ENCODE peak calls at places on chromosome X, in four cellular contexts. One of them, this sample, is unnamed.
A peak's percentile ranks its signal among the peaks of the same experiment; 100 is the strongest.

GRCh38 chrX:104565791-104566687 is at the start of gene IL1RAPL2:
- DNase-seq in lower lobe of right lung: peak; percentile 55
- DNase-seq in body of pancreas: peak; percentile 60
- DNase-seq in fibroblast of the conjunctiva: no peak
- DNase-seq in this sample: peak; percentile 38

GRCh38 chrX:41192880-41193279 is 107.6 kb downstream of the USP9X start:
- DNase-seq in lower lobe of right lung: no peak
- DNase-seq in body of pancreas: no peak
- DNase-seq in fibroblast of the conjunctiva: no peak
- DNase-seq in this sample: no peak

GRCh38 chrX:150934453-150934852 is 36.0 kb upstream of the CD99L2 start:
- DNase-seq in lower lobe of right lung: no peak
- DNase-seq in body of pancreas: no peak
- DNase-seq in fibroblast of the conjunctiva: peak; percentile 18
- DNase-seq in this sample: no peak

GRCh38 chrX:47169726-47170515 is 23.7 kb upstream of the UBA1 start:
- DNase-seq in lower lobe of right lung: no peak
- DNase-seq in body of pancreas: no peak
- DNase-seq in fibroblast of the conjunctiva: no peak
- DNase-seq in this sample: no peak

GRCh38 chrX:56751071-56751470 is 22.0 kb downstream of the NBDY start:
- DNase-seq in lower lobe of right lung: no peak
- DNase-seq in body of pancreas: no peak
- DNase-seq in fibroblast of the conjunctiva: no peak
- DNase-seq in this sample: no peak

GRCh38 chrX:150648296-150648940 is 44.8 kb upstream of the MTMR1 start:
- DNase-seq in lower lobe of right lung: no peak
- DNase-seq in body of pancreas: no peak
- DNase-seq in fibroblast of the conjunctiva: no peak
- DNase-seq in this sample: no peak

GRCh38 chrX:97367149-97367548 is 483.4 kb downstream of the RPA4 start:
- DNase-seq in lower lobe of right lung: no peak
- DNase-seq in body of pancreas: no peak
- DNase-seq in fibroblast of the conjunctiva: peak; percentile 14
- DNase-seq in this sample: no peak

GRCh38 chrX:115584715-115585114 is 23.7 kb downstream of the PLS3 start:
- DNase-seq in lower lobe of right lung: no peak
- DNase-seq in body of pancreas: no peak
- DNase-seq in fibroblast of the conjunctiva: no peak
- DNase-seq in this sample: no peak

GRCh38 chrX:153874091-153874365 is 11.9 kb downstream of the L1CAM start:
- DNase-seq in lower lobe of right lung: no peak
- DNase-seq in body of pancreas: no peak
- DNase-seq in fibroblast of the conjunctiva: no peak
- DNase-seq in this sample: no peak

GRCh38 chrX:24498181-24498580 is 33.1 kb downstream of the PDK3 start:
- DNase-seq in lower lobe of right lung: no peak
- DNase-seq in body of pancreas: peak; percentile 22
- DNase-seq in fibroblast of the conjunctiva: no peak
- DNase-seq in this sample: no peak

GRCh38 chrX:16687514-16687913 is 25.0 kb downstream of the CTPS2 start:
- DNase-seq in lower lobe of right lung: no peak
- DNase-seq in body of pancreas: no peak
- DNase-seq in fibroblast of the conjunctiva: no peak
- DNase-seq in this sample: no peak

GRCh38 chrX:114210879-114211278 is 373.0 kb upstream of the HTR2C start:
- DNase-seq in lower lobe of right lung: no peak
- DNase-seq in body of pancreas: no peak
- DNase-seq in fibroblast of the conjunctiva: no peak
- DNase-seq in this sample: no peak

GRCh38 chrX:40526412-40526811 is 54.4 kb upstream of the ATP6AP2 start:
- DNase-seq in lower lobe of right lung: no peak
- DNase-seq in body of pancreas: no peak
- DNase-seq in fibroblast of the conjunctiva: no peak
- DNase-seq in this sample: no peak

GRCh38 chrX:103356023-103356798 is at the start of gene TCEAL9:
- DNase-seq in lower lobe of right lung: peak; percentile 57
- DNase-seq in body of pancreas: peak; percentile 51
- DNase-seq in fibroblast of the conjunctiva: peak; percentile 78
- DNase-seq in this sample: peak; percentile 67

GRCh38 chrX:150649096-150649870 is 43.9 kb upstream of the MTMR1 start:
- DNase-seq in lower lobe of right lung: peak; percentile 37
- DNase-seq in body of pancreas: no peak
- DNase-seq in fibroblast of the conjunctiva: peak; percentile 9
- DNase-seq in this sample: no peak

GRCh38 chrX:113510586-113510985 is 670.0 kb upstream of the AMOT start:
- DNase-seq in lower lobe of right lung: no peak
- DNase-seq in body of pancreas: no peak
- DNase-seq in fibroblast of the conjunctiva: no peak
- DNase-seq in this sample: no peak

GRCh38 chrX:81195712-81196111 is 6.0 kb downstream of the HMGN5 start:
- DNase-seq in lower lobe of right lung: no peak
- DNase-seq in body of pancreas: peak; percentile 34
- DNase-seq in fibroblast of the conjunctiva: peak; percentile 22
- DNase-seq in this sample: peak; percentile 59

GRCh38 chrX:127708155-127708554 is 344.0 kb downstream of the ACTRT1 start:
- DNase-seq in lower lobe of right lung: no peak
- DNase-seq in body of pancreas: no peak
- DNase-seq in fibroblast of the conjunctiva: no peak
- DNase-seq in this sample: no peak

GRCh38 chrX:102950908-102951866 is 14.1 kb downstream of the RAB40AL start:
- DNase-seq in lower lobe of right lung: no peak
- DNase-seq in body of pancreas: peak; percentile 65
- DNase-seq in fibroblast of the conjunctiva: peak; percentile 12
- DNase-seq in this sample: peak; percentile 57

GRCh38 chrX:8254386-8254785 is 83.3 kb upstream of the VCX2 start:
- DNase-seq in lower lobe of right lung: no peak
- DNase-seq in body of pancreas: no peak
- DNase-seq in fibroblast of the conjunctiva: no peak
- DNase-seq in this sample: no peak

GRCh38 chrX:78979789-78980464 is 34.7 kb downstream of the P2RY10 start:
- DNase-seq in lower lobe of right lung: no peak
- DNase-seq in body of pancreas: no peak
- DNase-seq in fibroblast of the conjunctiva: no peak
- DNase-seq in this sample: no peak

GRCh38 chrX:68146054-68146453 is 287.2 kb downstream of the OPHN1 start:
- DNase-seq in lower lobe of right lung: no peak
- DNase-seq in body of pancreas: no peak
- DNase-seq in fibroblast of the conjunctiva: peak; percentile 27
- DNase-seq in this sample: no peak

GRCh38 chrX:70253377-70254062 is 6.5 kb downstream of the P2RY4 start:
- DNase-seq in lower lobe of right lung: no peak
- DNase-seq in body of pancreas: no peak
- DNase-seq in fibroblast of the conjunctiva: no peak
- DNase-seq in this sample: no peak

GRCh38 chrX:135982860-135983259 is 2.4 kb upstream of the SLC9A6 start:
- DNase-seq in lower lobe of right lung: no peak
- DNase-seq in body of pancreas: no peak
- DNase-seq in fibroblast of the conjunctiva: no peak
- DNase-seq in this sample: no peak

GRCh38 chrX:139559383-139560042 is 29.0 kb downstream of the F9 start:
- DNase-seq in lower lobe of right lung: no peak
- DNase-seq in body of pancreas: peak; percentile 41
- DNase-seq in fibroblast of the conjunctiva: peak; percentile 47
- DNase-seq in this sample: peak; percentile 60

GRCh38 chrX:111671668-111672067 is 9.3 kb upstream of the ALG13 start:
- DNase-seq in lower lobe of right lung: no peak
- DNase-seq in body of pancreas: no peak
- DNase-seq in fibroblast of the conjunctiva: no peak
- DNase-seq in this sample: no peak

GRCh38 chrX:143854006-143854405 is 29.9 kb upstream of the UBE2NL start:
- DNase-seq in lower lobe of right lung: no peak
- DNase-seq in body of pancreas: no peak
- DNase-seq in fibroblast of the conjunctiva: peak; percentile 36
- DNase-seq in this sample: no peak

GRCh38 chrX:71941145-71941544 is 30.5 kb downstream of the NHSL2 start:
- DNase-seq in lower lobe of right lung: no peak
- DNase-seq in body of pancreas: no peak
- DNase-seq in fibroblast of the conjunctiva: no peak
- DNase-seq in this sample: no peak

GRCh38 chrX:123738378-123738955 is 5.6 kb upstream of the THOC2 start:
- DNase-seq in lower lobe of right lung: no peak
- DNase-seq in body of pancreas: no peak
- DNase-seq in fibroblast of the conjunctiva: no peak
- DNase-seq in this sample: no peak

GRCh38 chrX:39946822-39947221 is 150.9 kb downstream of the BCOR start:
- DNase-seq in lower lobe of right lung: no peak
- DNase-seq in body of pancreas: no peak
- DNase-seq in fibroblast of the conjunctiva: no peak
- DNase-seq in this sample: no peak

This sample was measured in mucosa of gallbladder.